ENCODE peak calls at places on chromosomes 13 and 19, in six cellular contexts. K, H, W, P, Q and L are unnamed samples.

GRCh38 chr13:76976488-76976887 is 15.4 kb upstream of the CLN5 start:
- DNase-seq in H (no peak), Q (no peak), K (no peak), P (no peak), W (peak), L (no peak)

GRCh38 chr13:103140001-103140671 is 73.9 kb upstream of the SLC10A2 start:
- DNase-seq in Q (no peak), P (no peak), W (peak), H (peak), K (peak), L (peak)

GRCh38 chr19:38527466-38528136 is 90.2 kb downstream of the MAP4K1 start:
- DNase-seq in H (no peak), Q (no peak), K (peak), W (no peak), P (no peak), L (no peak)

GRCh38 chr19:7395360-7395781 is 46.6 kb downstream of the ARHGEF18 start:
- DNase-seq in W (peak), Q (no peak), K (peak), H (no peak), P (no peak), L (no peak)

GRCh38 chr13:99822820-99823219 is 148.7 kb downstream of the ZIC5 start:
- DNase-seq in W (no peak), K (no peak), P (no peak), H (no peak), Q (no peak), L (no peak)

GRCh38 chr19:49432141-49433073 is 7.2 kb downstream of the GFY start:
- DNase-seq in P (no peak), H (no peak), Q (no peak), K (no peak), W (no peak), L (no peak)

GRCh38 chr19:16739546-16739945 is 19.9 kb downstream of the NWD1 start:
- DNase-seq in W (no peak), P (no peak), H (no peak), K (peak), Q (no peak), L (no peak)

GRCh38 chr13:51291341-51291740 is 48.1 kb upstream of the SERPINE3 start:
- DNase-seq in Q (no peak), H (no peak), P (no peak), K (no peak), W (no peak), L (no peak)

GRCh38 chr19:6273701-6274601 is 5.8 kb downstream of the MLLT1 start:
- DNase-seq in K (no peak), W (peak), Q (no peak), H (peak), P (peak), L (no peak)

GRCh38 chr19:17296278-17296677 is 6.9 kb downstream of the ABHD8 start:
- DNase-seq in H (peak), Q (no peak), W (peak), K (no peak), P (no peak), L (no peak)

GRCh38 chr13:97866346-97866745 is 87.1 kb upstream of the IPO5 start:
- DNase-seq in K (no peak), H (no peak), W (no peak), P (no peak), Q (no peak), L (no peak)

GRCh38 chr13:114151031-114151430 is 18.6 kb upstream of the RASA3 start:
- DNase-seq in H (no peak), K (no peak), Q (no peak), P (no peak), W (no peak), L (no peak)

GRCh38 chr19:58009301-58009665 is 6.7 kb upstream of the ZNF606 start:
- DNase-seq in Q (no peak), W (no peak), H (no peak), P (no peak), K (no peak), L (no peak)

GRCh38 chr19:13505761-13506549 is at the start of gene CACNA1A:
- DNase-seq in H (no peak), Q (no peak), P (no peak), W (no peak), K (no peak), L (no peak)

GRCh38 chr19:6209233-6209632 is 70.5 kb downstream of the MLLT1 start:
- DNase-seq in W (no peak), Q (no peak), K (no peak), P (no peak), H (no peak), L (no peak)

GRCh38 chr19:16661480-16662034 is 618 bp downstream of the TMEM38A start:
- DNase-seq in Q (no peak), K (peak), P (peak), H (no peak), W (no peak), L (peak)

GRCh38 chr13:100363351-100363750 is 225.2 kb downstream of the GGACT start:
- DNase-seq in W (peak), H (no peak), Q (no peak), P (no peak), K (no peak), L (no peak)

GRCh38 chr13:114059946-114060860 is 72.2 kb downstream of the RASA3 start:
- DNase-seq in K (no peak), H (no peak), W (no peak), Q (no peak), P (peak), L (no peak)

GRCh38 chr13:99255241-99255640 is 2.9 kb downstream of the GPR18 start:
- DNase-seq in H (no peak), Q (no peak), K (no peak), W (no peak), P (no peak), L (no peak)